ENCODE peak calls at places on chromosomes 11 and 22, in ten cellular contexts. R, W, Q, Z, C, M, H, O, F and V are unnamed samples.

GRCh38 chr11:85705805-85706204 is 19.8 kb upstream of the CCDC89 start:
- DNase-seq in O (no peak), W (no peak), C (no peak), M (no peak), F (no peak), H (no peak), Z (no peak), R (no peak), Q (no peak), V (no peak)

GRCh38 chr22:33038836-33039235 is 19.3 kb downstream of the SYN3 start:
- DNase-seq in W (no peak), R (no peak), H (no peak), Z (no peak), O (no peak), C (no peak), F (no peak), M (no peak), Q (no peak), V (no peak)

GRCh38 chr11:111334495-111335123 is 36.3 kb downstream of the POU2AF3 start:
- DNase-seq in F (no peak), M (no peak), W (peak), C (no peak), O (no peak), Z (no peak), H (peak), R (no peak), Q (no peak), V (no peak)

GRCh38 chr11:70348191-70348590 is 50.1 kb upstream of the CTTN start:
- DNase-seq in F (no peak), O (no peak), W (no peak), M (no peak), Z (no peak), R (no peak), H (no peak), C (no peak), Q (no peak), V (no peak)

GRCh38 chr11:122721964-122722266 is 66.4 kb downstream of the UBASH3B start:
- DNase-seq in W (no peak), C (no peak), O (peak), H (no peak), F (peak), Z (peak), M (peak), Q (no peak), R (no peak), V (no peak)

GRCh38 chr11:125123947-125124633 is 12.7 kb upstream of the TMEM218 start:
- DNase-seq in C (peak), Z (peak), W (peak), M (peak), H (peak), R (peak), O (peak), F (peak), Q (peak), V (peak)

GRCh38 chr11:124586247-124586860 is 16.6 kb downstream of the OR8A1 start:
- DNase-seq in F (peak), O (peak), W (peak), Q (peak), Z (peak), C (peak), M (peak), R (peak), H (peak), V (peak)

GRCh38 chr11:96033054-96033453 is 109.1 kb upstream of the MTMR2 start:
- DNase-seq in Z (no peak), C (no peak), Q (no peak), W (no peak), O (no peak), R (no peak), F (peak), M (peak), H (no peak), V (no peak)

GRCh38 chr22:37229012-37229804 is 14.9 kb downstream of the RAC2 start:
- DNase-seq in H (no peak), C (peak), Z (peak), W (no peak), Q (no peak), R (no peak), F (peak), O (peak), M (peak), V (peak)

GRCh38 chr11:95084509-95084908 is 5.1 kb upstream of the ENDOD1 start:
- DNase-seq in O (no peak), Q (no peak), M (no peak), H (no peak), C (no peak), W (no peak), Z (peak), F (no peak), R (no peak), V (peak)

GRCh38 chr22:36369004-36369921 is 18.5 kb downstream of the MYH9 start:
- DNase-seq in O (no peak), Q (no peak), M (no peak), H (no peak), F (peak), C (no peak), Z (no peak), W (no peak), R (no peak), V (peak)

GRCh38 chr22:40504285-40505249 is 132.0 kb downstream of the MRTFA start:
- DNase-seq in H (no peak), M (no peak), O (no peak), C (no peak), Q (no peak), Z (no peak), W (no peak), R (no peak), F (no peak), V (no peak)